ENCODE peak calls at places on chromosomes 7 and 10, in eight cellular contexts. F is NCI-H1105, K is NCI-H460, A is body of pancreas, Z is KG1, C is EH, T is dorsolateral prefrontal cortex, P is LNCaP clone FGC. S is an unnamed sample.

GRCh38 chr7:21972397-21972784 is 26.7 kb upstream of the CDCA7L start:
- DNase-seq in F (no peak), K (peak; percentile 6), A (no peak), Z (no peak), C (no peak), T (no peak), P (no peak), S (no peak)

GRCh38 chr10:3579845-3580244 is 205.2 kb downstream of the KLF6 start:
- DNase-seq in F (no peak), K (no peak), A (no peak), Z (no peak), C (no peak), T (no peak), P (no peak), S (no peak)

GRCh38 chr10:63116452-63117072 is 16.6 kb upstream of the NRBF2 start:
- DNase-seq in F (no peak), K (no peak), A (no peak), Z (no peak), C (no peak), T (no peak), P (no peak), S (no peak)

GRCh38 chr10:37856881-37857286 is 526 bp downstream of the ZNF248 start:
- DNase-seq in F (no peak), K (no peak), A (peak; percentile 33), Z (no peak), C (peak; percentile 27), T (peak; percentile 14), P (no peak), S (no peak)

GRCh38 chr10:70634011-70634410 is 31.5 kb upstream of the PRF1 start:
- DNase-seq in F (no peak), K (no peak), A (no peak), Z (no peak), C (no peak), T (no peak), P (no peak), S (no peak)

GRCh38 chr10:122494833-122495232 is 33.5 kb downstream of the HTRA1 start:
- DNase-seq in F (no peak), K (no peak), A (no peak), Z (no peak), C (peak; percentile 65), T (peak; percentile 61), P (no peak), S (no peak)

GRCh38 chr7:113824117-113824823 is 94.5 kb downstream of the PPP1R3A start:
- DNase-seq in F (no peak), K (no peak), A (no peak), Z (no peak), C (peak; percentile 9), T (no peak), P (peak; percentile 19), S (no peak)

GRCh38 chr10:19847321-19847720 is 31.1 kb downstream of the PLXDC2 start:
- DNase-seq in F (no peak), K (no peak), A (no peak), Z (no peak), C (no peak), T (no peak), P (no peak), S (no peak)

GRCh38 chr10:35819011-35819410 is 176.9 kb upstream of the FZD8 start:
- DNase-seq in F (no peak), K (no peak), A (no peak), Z (no peak), C (no peak), T (no peak), P (no peak), S (no peak)

GRCh38 chr7:45176886-45177731 is 19.5 kb downstream of the RAMP3 start:
- DNase-seq in F (no peak), K (no peak), A (no peak), Z (no peak), C (no peak), T (no peak), P (no peak), S (no peak)

GRCh38 chr7:27113991-27114866 is 11.7 kb upstream of the HOXA2 start:
- DNase-seq in F (peak; percentile 15), K (peak; percentile 64), A (no peak), Z (no peak), C (no peak), T (no peak), P (no peak), S (peak; percentile 19)

GRCh38 chr10:4763960-4764428 is 62.0 kb upstream of the AKR1E2 start:
- DNase-seq in F (no peak), K (no peak), A (no peak), Z (no peak), C (peak; percentile 90), T (no peak), P (no peak), S (no peak)

GRCh38 chr10:102381983-102382382 is 13.5 kb upstream of the NFKB2 start:
- DNase-seq in F (no peak), K (no peak), A (no peak), Z (no peak), C (no peak), T (no peak), P (no peak), S (no peak)

GRCh38 chr10:3278771-3279170 is 106.2 kb upstream of the PITRM1 start:
- DNase-seq in F (no peak), K (no peak), A (no peak), Z (no peak), C (no peak), T (no peak), P (no peak), S (no peak)

GRCh38 chr7:12257582-12257981 is 46.5 kb downstream of the TMEM106B start:
- DNase-seq in F (no peak), K (no peak), A (no peak), Z (peak; percentile 34), C (peak; percentile 46), T (no peak), P (no peak), S (no peak)

GRCh38 chr7:24756545-24756988 is 697 bp downstream of the GSDME start:
- DNase-seq in F (peak; percentile 28), K (no peak), A (peak; percentile 15), Z (no peak), C (no peak), T (no peak), P (no peak), S (no peak)

GRCh38 chr10:113000876-113001598 is 51.0 kb downstream of the TCF7L2 start:
- DNase-seq in F (no peak), K (no peak), A (peak; percentile 19), Z (no peak), C (peak; percentile 68), T (no peak), P (no peak), S (no peak)

GRCh38 chr10:72888151-72888638 is 5.3 kb upstream of the OIT3 start:
- DNase-seq in F (no peak), K (no peak), A (no peak), Z (no peak), C (no peak), T (no peak), P (no peak), S (no peak)

GRCh38 chr7:81676813-81677212 is 93.0 kb downstream of the HGF start:
- DNase-seq in F (no peak), K (no peak), A (no peak), Z (no peak), C (peak; percentile 42), T (no peak), P (no peak), S (peak; percentile 100)

GRCh38 chr10:63763744-63764143 is 242.5 kb downstream of the REEP3 start:
- DNase-seq in F (no peak), K (no peak), A (no peak), Z (no peak), C (no peak), T (no peak), P (no peak), S (no peak)

GRCh38 chr10:118041316-118041715 is 5.4 kb downstream of the RAB11FIP2 start:
- DNase-seq in F (no peak), K (no peak), A (no peak), Z (no peak), C (peak; percentile 74), T (no peak), P (no peak), S (no peak)

GRCh38 chr7:82036146-82036886 is 266.5 kb upstream of the HGF start:
- DNase-seq in F (no peak), K (no peak), A (no peak), Z (no peak), C (peak; percentile 88), T (no peak), P (no peak), S (no peak)

GRCh38 chr7:108497082-108497725 is 28.7 kb downstream of the PNPLA8 start:
- DNase-seq in F (peak; percentile 28), K (peak; percentile 66), A (peak; percentile 71), Z (peak; percentile 10), C (peak; percentile 58), T (peak; percentile 58), P (peak; percentile 26), S (peak; percentile 68)

GRCh38 chr7:20172736-20173334 is 44.3 kb downstream of the MACC1 start:
- DNase-seq in F (peak; percentile 36), K (peak; percentile 77), A (peak; percentile 54), Z (no peak), C (peak; percentile 30), T (peak; percentile 53), P (peak; percentile 32), S (no peak)

GRCh38 chr7:136369225-136369624 is 392.1 kb upstream of the MTPN start:
- DNase-seq in F (no peak), K (no peak), A (no peak), Z (no peak), C (no peak), T (no peak), P (no peak), S (no peak)

GRCh38 chr7:43856996-43857395 is 12.3 kb downstream of the MRPS24 start:
- DNase-seq in F (no peak), K (no peak), A (no peak), Z (no peak), C (peak; percentile 54), T (no peak), P (no peak), S (no peak)

GRCh38 chr10:113576853-113577252 is 24.0 kb downstream of the HABP2 start:
- DNase-seq in F (no peak), K (peak; percentile 38), A (no peak), Z (no peak), C (peak; percentile 52), T (no peak), P (no peak), S (no peak)

GRCh38 chr7:29284586-29285450 is 90.2 kb downstream of the CHN2 start:
- DNase-seq in F (no peak), K (no peak), A (no peak), Z (no peak), C (no peak), T (no peak), P (no peak), S (peak; percentile 44)

GRCh38 chr10:4658777-4659176 is 167.2 kb upstream of the AKR1E2 start:
- DNase-seq in F (no peak), K (no peak), A (no peak), Z (no peak), C (no peak), T (no peak), P (peak; percentile 55), S (no peak)

GRCh38 chr10:27564381-27564780 is 60.3 kb downstream of the RAB18 start:
- DNase-seq in F (no peak), K (no peak), A (no peak), Z (no peak), C (no peak), T (no peak), P (no peak), S (no peak)